ENCODE peak calls at places on chromosomes 5 and 9, in six cellular contexts. W, J, U, Z, B and V are unnamed samples.

GRCh38 chr5:78690593-78690972 is 42.0 kb upstream of the LHFPL2 start:
- DNase-seq in W (no peak), J (no peak), U (no peak), Z (no peak), B (no peak), V (no peak)

GRCh38 chr5:93581738-93582414 is 857 bp upstream of the NR2F1-AS1 start:
- DNase-seq in W (no peak), J (no peak), U (no peak), Z (no peak), B (no peak), V (no peak)

GRCh38 chr5:156934450-156935211 is 28.4 kb downstream of the TIMD4 start:
- DNase-seq in W (peak), J (no peak), U (peak), Z (no peak), B (peak), V (no peak)

GRCh38 chr5:146624179-146624578 is 108.2 kb upstream of the GPR151 start:
- DNase-seq in W (no peak), J (no peak), U (no peak), Z (no peak), B (no peak), V (no peak)

GRCh38 chr5:163755505-163755904 is 250.1 kb downstream of the MAT2B start:
- DNase-seq in W (no peak), J (no peak), U (no peak), Z (no peak), B (no peak), V (no peak)

GRCh38 chr5:123610665-123611406 is 98.9 kb downstream of the CSNK1G3 start:
- DNase-seq in W (no peak), J (peak), U (peak), Z (no peak), B (no peak), V (no peak)

GRCh38 chr9:112555844-112556482 is 69.3 kb downstream of the KIAA1958 start:
- DNase-seq in W (no peak), J (no peak), U (no peak), Z (no peak), B (no peak), V (no peak)

GRCh38 chr5:173762930-173763329 is 125.2 kb upstream of the CPEB4 start:
- DNase-seq in W (no peak), J (peak), U (no peak), Z (no peak), B (no peak), V (peak)

GRCh38 chr9:127808347-127809001 is 5.8 kb downstream of the FPGS start:
- DNase-seq in W (no peak), J (no peak), U (no peak), Z (no peak), B (no peak), V (no peak)

GRCh38 chr9:117466111-117466510 is 51.3 kb upstream of the ASTN2 start:
- DNase-seq in W (no peak), J (no peak), U (no peak), Z (no peak), B (no peak), V (no peak)

GRCh38 chr5:926416-927171 is 33.9 kb downstream of the TRIP13 start:
- DNase-seq in W (peak), J (no peak), U (no peak), Z (no peak), B (no peak), V (no peak)

GRCh38 chr5:68419637-68420452 is 204.3 kb downstream of the PIK3R1 start:
- DNase-seq in W (no peak), J (peak), U (no peak), Z (no peak), B (no peak), V (no peak)

GRCh38 chr5:125478599-125478998 is 732.2 kb upstream of the ZNF608 start:
- DNase-seq in W (no peak), J (no peak), U (no peak), Z (no peak), B (no peak), V (no peak)

GRCh38 chr5:133775584-133776304 is 163.4 kb upstream of the FSTL4 start:
- DNase-seq in W (no peak), J (no peak), U (no peak), Z (no peak), B (no peak), V (no peak)

GRCh38 chr5:103217101-103217500 is 41.5 kb upstream of the MACIR start:
- DNase-seq in W (no peak), J (no peak), U (no peak), Z (no peak), B (no peak), V (no peak)

GRCh38 chr9:128316421-128316820 is 5.8 kb downstream of the TRUB2 start:
- DNase-seq in W (no peak), J (no peak), U (no peak), Z (peak), B (peak), V (no peak)

GRCh38 chr5:80641353-80641752 is 13.1 kb upstream of the MSH3 start:
- DNase-seq in W (no peak), J (no peak), U (no peak), Z (no peak), B (no peak), V (no peak)

GRCh38 chr5:180990086-180990888 is 1.6 kb downstream of the BTNL3 start:
- DNase-seq in W (no peak), J (no peak), U (no peak), Z (no peak), B (no peak), V (no peak)

GRCh38 chr5:107373511-107374263 is 297.1 kb downstream of the EFNA5 start:
- DNase-seq in W (no peak), J (peak), U (no peak), Z (no peak), B (no peak), V (no peak)

GRCh38 chr9:115591584-115591984 is 473.6 kb upstream of the TNC start:
- DNase-seq in W (peak), J (peak), U (no peak), Z (no peak), B (no peak), V (peak)

GRCh38 chr5:150534811-150535210 is 26.9 kb downstream of the NDST1 start:
- DNase-seq in W (no peak), J (no peak), U (no peak), Z (no peak), B (no peak), V (no peak)

GRCh38 chr5:143824851-143825720 is 13.1 kb downstream of the HMHB1 start:
- DNase-seq in W (peak), J (peak), U (peak), Z (peak), B (peak), V (peak)

GRCh38 chr5:16057277-16057676 is 122.3 kb downstream of the MARCHF11 start:
- DNase-seq in W (no peak), J (no peak), U (no peak), Z (no peak), B (no peak), V (no peak)